ENCODE peak calls at places on chromosome 1, in seven cellular contexts. S is neural progenitor cell, Q is AG10803, K is tibial nerve, H is keratinocyte, W is lung, X is upper lobe of right lung. J is an unnamed sample.

GRCh38 chr1:15508700-15509487 is 15.1 kb downstream of the CASP9 start:
- DNase-seq in H (no peak), W (no peak), X (no peak), S (no peak), Q (no peak), K (no peak), J (no peak)

GRCh38 chr1:47527653-47528272 is 89.9 kb downstream of the FOXD2 start:
- DNase-seq in S (peak), X (no peak), Q (peak), K (no peak), H (peak), W (peak), J (no peak)

GRCh38 chr1:153617677-153618076 is 1.6 kb upstream of the S100A14 start:
- DNase-seq in W (peak), K (no peak), X (no peak), S (peak), H (no peak), Q (peak), J (peak)

GRCh38 chr1:95653598-95653997 is 419.6 kb downstream of the RWDD3 start:
- DNase-seq in W (no peak), K (no peak), S (no peak), X (no peak), Q (no peak), H (no peak), J (no peak)

GRCh38 chr1:37362569-37362968 is 111.8 kb upstream of the ZC3H12A start:
- DNase-seq in H (no peak), Q (no peak), K (no peak), S (peak), X (no peak), W (no peak), J (no peak)

GRCh38 chr1:70922196-70922595 is 125.4 kb downstream of the PTGER3 start:
- DNase-seq in K (no peak), W (no peak), Q (no peak), H (no peak), S (no peak), X (no peak), J (no peak)

GRCh38 chr1:175733762-175734161 is 9.6 kb downstream of the TNR start:
- DNase-seq in X (no peak), Q (no peak), W (no peak), K (no peak), H (no peak), S (no peak), J (no peak)

GRCh38 chr1:8560611-8561544 is 243.0 kb downstream of the SLC45A1 start:
- DNase-seq in K (peak), W (no peak), Q (peak), S (peak), X (no peak), H (no peak), J (no peak)

GRCh38 chr1:20385630-20386029 is 95.0 kb downstream of the VWA5B1 start:
- DNase-seq in X (no peak), Q (no peak), W (no peak), H (no peak), S (no peak), K (no peak), J (no peak)

GRCh38 chr1:34864759-34865158 is 5.2 kb upstream of the SMIM12 start:
- DNase-seq in Q (no peak), K (no peak), S (no peak), W (no peak), X (no peak), H (no peak), J (no peak)

GRCh38 chr1:50371749-50372148 is 51.5 kb downstream of the DMRTA2 start:
- DNase-seq in S (no peak), H (no peak), K (no peak), W (no peak), X (no peak), Q (peak), J (no peak)

GRCh38 chr1:21931171-21932093 is 5.7 kb downstream of the HSPG2 start:
- DNase-seq in W (peak), H (no peak), K (peak), X (peak), Q (peak), S (no peak), J (peak)

GRCh38 chr1:223628233-223628632 is 37.3 kb downstream of the CAPN8 start:
- DNase-seq in Q (peak), H (no peak), W (peak), K (no peak), S (peak), X (peak), J (no peak)
- TF ChIP-seq CTCF in Q (peak), H (peak), W (no peak), K (no peak), S (peak), X (peak), J (no peak)

DNA sequence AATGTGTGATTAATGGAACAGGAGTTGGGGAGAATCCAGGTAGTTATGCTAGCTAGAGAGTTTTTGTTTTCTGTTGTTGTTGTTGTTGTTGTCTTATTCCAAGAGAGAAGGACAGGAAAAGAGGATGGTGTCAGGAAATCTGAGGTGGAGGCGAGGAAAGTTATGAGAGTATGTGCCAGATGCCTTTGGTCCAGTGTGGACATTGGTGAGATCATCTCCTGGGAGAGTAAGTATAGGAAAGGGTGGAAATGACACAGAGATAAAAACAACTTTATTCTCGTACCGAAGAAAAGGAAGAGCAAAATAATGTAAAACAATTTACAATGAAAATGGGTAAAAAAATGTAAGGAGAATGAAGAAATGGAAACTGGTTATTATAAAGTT is 97.4 kb upstream of the ADGRL2 start:
- DNase-seq in W (no peak), Q (peak), H (no peak), S (no peak), K (no peak), X (no peak), J (no peak)
- H3K4me3 ChIP-seq in W (no peak), Q (no peak), H (no peak), S (no peak), K (no peak), X (no peak), J (no peak)

GRCh38 chr1:17570228-17570627 is 30.7 kb downstream of the ARHGEF10L start:
- DNase-seq in X (no peak), Q (no peak), S (no peak), K (no peak), H (no peak), W (no peak), J (no peak)

GRCh38 chr1:17574502-17574901 is 35.0 kb downstream of the ARHGEF10L start:
- DNase-seq in S (peak), W (no peak), Q (no peak), K (no peak), H (no peak), X (no peak), J (no peak)

GRCh38 chr1:17573518-17574041 is 34.1 kb downstream of the ARHGEF10L start:
- DNase-seq in X (no peak), W (no peak), Q (no peak), K (no peak), S (peak), H (no peak), J (no peak)

GRCh38 chr1:17569200-17570139 is 30.0 kb downstream of the ARHGEF10L start:
- DNase-seq in W (peak), X (peak), Q (peak), S (no peak), K (peak), H (no peak), J (peak)

DNA sequence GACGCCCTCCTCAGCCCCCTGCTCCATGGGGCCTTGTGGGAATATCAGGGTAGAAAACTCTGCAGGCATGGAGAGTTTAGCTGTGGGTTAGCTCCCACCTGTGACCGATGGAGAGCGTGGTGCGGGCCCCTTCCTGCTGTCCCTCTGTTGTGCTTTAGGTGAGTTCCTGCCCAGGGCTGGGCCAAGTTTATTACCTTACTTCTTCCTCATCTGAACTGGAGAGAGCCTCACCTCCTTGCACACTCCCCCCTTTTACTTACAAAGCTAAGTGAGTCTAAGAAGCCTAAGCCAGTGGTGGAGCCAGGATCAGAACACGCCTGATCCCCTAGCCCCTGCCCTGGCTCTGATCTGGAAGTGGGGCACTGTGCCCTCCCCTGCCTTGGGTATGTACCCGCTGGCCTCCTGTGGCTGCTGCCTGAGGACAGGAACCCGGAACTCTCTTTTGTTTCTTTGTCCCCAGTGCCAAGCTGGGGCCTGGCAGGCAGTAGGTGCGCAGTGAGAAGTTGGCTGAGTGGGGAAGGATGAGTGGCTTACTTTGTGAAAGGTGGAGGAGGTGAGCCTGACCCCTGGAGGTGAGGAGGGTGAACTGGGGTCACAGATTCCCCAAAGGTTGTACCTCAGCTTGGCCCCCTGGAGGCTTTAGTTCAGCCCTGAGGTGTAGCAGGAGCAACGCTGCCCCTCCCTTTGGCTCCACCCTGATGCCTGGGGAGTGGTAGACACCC is 32.9 kb downstream of the ARHGEF10L start:
- DNase-seq in S (peak), X (no peak), Q (no peak), H (no peak), K (no peak), W (no peak), J (no peak)
- TF ChIP-seq CTCF in S (peak), X (no peak), Q (peak), H (peak), K (no peak), W (no peak), J (no peak)

DNA sequence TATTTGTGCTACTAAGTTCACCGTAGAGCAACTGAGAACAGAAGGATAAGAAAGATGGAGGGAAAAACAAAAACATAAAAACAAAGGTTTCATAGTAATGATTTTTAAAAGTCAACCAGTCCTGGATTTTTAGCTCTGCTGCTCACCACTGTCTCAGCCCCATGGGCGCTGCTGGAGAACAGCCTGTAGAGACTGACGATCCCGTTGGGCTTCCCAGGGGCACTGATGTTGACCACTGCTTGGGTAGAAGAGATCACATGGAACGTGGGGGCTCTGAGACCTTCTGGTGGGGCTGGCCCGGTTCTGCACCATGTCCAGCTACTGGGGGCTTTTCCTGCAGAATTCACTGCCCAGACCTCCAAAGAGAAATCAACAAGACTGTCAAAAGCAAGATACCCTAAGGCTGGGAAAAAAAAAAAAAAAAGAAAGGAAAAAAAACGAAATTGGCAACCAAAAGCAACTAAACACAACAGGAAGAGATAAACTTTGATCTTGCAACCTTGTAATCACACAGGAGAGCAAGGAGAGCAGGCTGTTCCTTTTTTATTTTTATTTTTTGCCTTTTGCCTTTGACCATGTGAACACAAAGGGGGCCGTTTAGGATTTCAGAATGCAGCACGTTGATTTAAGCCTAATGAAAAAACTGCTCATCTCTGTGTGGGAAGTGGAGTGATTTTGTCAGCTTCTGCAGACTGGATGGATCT is 83.5 kb downstream of the KCTD3 start:
- DNase-seq in S (no peak), K (no peak), X (no peak), H (no peak), W (no peak), Q (no peak), J (no peak)
- H3K4me3 ChIP-seq in S (no peak), K (no peak), X (no peak), H (no peak), W (no peak), Q (no peak), J (no peak)

GRCh38 chr1:174074757-174075156 is 52.6 kb upstream of the RC3H1 start:
- DNase-seq in H (no peak), K (no peak), X (no peak), W (no peak), S (no peak), Q (peak), J (no peak)
- TF ChIP-seq CTCF in H (no peak), K (peak), X (peak), W (no peak), S (peak), Q (peak), J (no peak)

DNA sequence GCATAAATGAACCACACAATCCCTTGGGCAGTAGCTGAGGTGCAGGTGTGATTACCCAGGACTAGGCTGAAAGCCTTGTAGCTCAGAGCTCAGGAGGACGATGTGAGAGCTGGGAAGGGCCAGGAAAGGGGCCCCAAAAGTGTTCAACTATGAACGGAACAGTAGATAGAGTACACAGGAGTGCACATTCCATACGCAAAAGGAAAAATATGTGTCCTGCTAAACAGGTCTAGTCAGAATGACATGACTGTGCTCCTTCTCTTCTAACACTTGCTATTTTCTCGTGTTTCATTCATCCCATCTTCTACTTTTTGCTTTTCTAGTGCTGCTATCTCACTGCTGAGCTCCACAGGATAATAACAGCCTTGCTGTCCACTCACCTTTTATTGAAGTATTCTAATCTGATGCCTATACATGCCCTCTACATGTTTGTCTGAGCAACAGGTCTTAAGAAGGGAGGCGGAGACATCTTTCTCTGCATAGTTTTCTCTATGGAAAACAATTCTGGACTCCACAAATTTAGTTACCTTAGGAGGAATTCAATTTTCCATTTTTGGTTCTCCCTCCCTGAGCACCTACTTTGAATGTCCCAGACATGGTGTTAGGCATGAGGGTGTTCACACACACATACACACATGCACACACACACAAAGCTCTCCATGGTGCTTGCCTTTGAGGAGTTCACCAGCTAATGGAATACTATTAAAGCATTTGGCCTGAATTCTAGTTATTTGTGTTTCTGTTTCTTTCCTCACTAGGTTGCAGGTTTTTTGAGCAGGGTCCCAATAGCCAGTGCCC is 3.4 kb downstream of the S100A10 start:
- DNase-seq in H (no peak), Q (no peak), W (no peak), X (no peak), S (no peak), K (no peak), J (no peak)
- H3K4me3 ChIP-seq in H (peak), Q (peak), W (no peak), X (peak), S (no peak), K (no peak), J (no peak)

GRCh38 chr1:85078903-85079302 is 30.6 kb upstream of the MCOLN3 start:
- DNase-seq in S (peak), Q (peak), K (no peak), H (no peak), W (no peak), X (no peak), J (no peak)
- TF ChIP-seq CTCF in S (peak), Q (peak), K (peak), H (no peak), W (no peak), X (peak), J (no peak)

J was measured in lower leg skin.